ENCODE peak calls at places on chromosomes 13 and 19, in six cellular contexts. One of them, this sample, is unnamed.
A peak's percentile ranks its signal among the peaks of the same experiment; 100 is the strongest.

GRCh38 chr13:44969858-44970484 is 19.3 kb downstream of the NUFIP1 start:
- DNase-seq in thoracic aorta: no peak
- DNase-seq in colonic mucosa: no peak
- DNase-seq in cardiac muscle cell: peak; percentile 82
- DNase-seq in uterus: no peak
- DNase-seq in brain microvascular endothelial cell: peak; percentile 52
- DNase-seq in this sample: peak; percentile 34

GRCh38 chr19:29529646-29530548 is 4.1 kb downstream of the VSTM2B start:
- DNase-seq in cardiac muscle cell: no peak
- DNase-seq in thoracic aorta: no peak
- DNase-seq in colonic mucosa: no peak
- DNase-seq in brain microvascular endothelial cell: no peak
- DNase-seq in uterus: no peak
- DNase-seq in this sample: no peak

GRCh38 chr19:31118926-31119325 is 230.3 kb downstream of the TSHZ3 start:
- DNase-seq in thoracic aorta: no peak
- DNase-seq in cardiac muscle cell: no peak
- DNase-seq in uterus: no peak
- DNase-seq in brain microvascular endothelial cell: no peak
- DNase-seq in colonic mucosa: no peak
- DNase-seq in this sample: no peak

GRCh38 chr13:105165449-105166125 is 1369.9 kb downstream of the EFNB2 start:
- DNase-seq in thoracic aorta: no peak
- DNase-seq in colonic mucosa: peak; percentile 19
- DNase-seq in uterus: no peak
- DNase-seq in cardiac muscle cell: no peak
- DNase-seq in brain microvascular endothelial cell: no peak
- DNase-seq in this sample: no peak

GRCh38 chr19:34994643-34995471 is 5.3 kb upstream of the GRAMD1A start:
- DNase-seq in brain microvascular endothelial cell: no peak
- DNase-seq in cardiac muscle cell: no peak
- DNase-seq in colonic mucosa: peak; percentile 86
- DNase-seq in thoracic aorta: no peak
- DNase-seq in uterus: no peak
- DNase-seq in this sample: no peak

GRCh38 chr13:48037346-48038173 is at the start of gene NUDT15:
- DNase-seq in colonic mucosa: peak; percentile 94
- DNase-seq in uterus: peak; percentile 91
- DNase-seq in thoracic aorta: peak; percentile 64
- DNase-seq in brain microvascular endothelial cell: peak; percentile 90
- DNase-seq in cardiac muscle cell: peak; percentile 98
- DNase-seq in this sample: peak; percentile 93

GRCh38 chr13:73542446-73542845 is 483.6 kb downstream of the KLF5 start:
- DNase-seq in colonic mucosa: no peak
- DNase-seq in thoracic aorta: no peak
- DNase-seq in cardiac muscle cell: no peak
- DNase-seq in uterus: no peak
- DNase-seq in brain microvascular endothelial cell: no peak
- DNase-seq in this sample: no peak

GRCh38 chr19:13093407-13094284 is 9.0 kb downstream of the LYL1 start:
- DNase-seq in colonic mucosa: peak; percentile 86
- DNase-seq in thoracic aorta: no peak
- DNase-seq in uterus: peak; percentile 85
- DNase-seq in cardiac muscle cell: peak; percentile 90
- DNase-seq in brain microvascular endothelial cell: peak; percentile 68
- DNase-seq in this sample: peak; percentile 60

GRCh38 chr19:18871543-18871942 is 24.4 kb downstream of the CERS1 start:
- DNase-seq in cardiac muscle cell: no peak
- DNase-seq in uterus: no peak
- DNase-seq in thoracic aorta: no peak
- DNase-seq in colonic mucosa: no peak
- DNase-seq in brain microvascular endothelial cell: no peak
- DNase-seq in this sample: no peak

GRCh38 chr19:6580313-6580712 is 10.6 kb downstream of the CD70 start:
- DNase-seq in cardiac muscle cell: peak; percentile 27
- DNase-seq in brain microvascular endothelial cell: no peak
- DNase-seq in uterus: no peak
- DNase-seq in thoracic aorta: no peak
- DNase-seq in colonic mucosa: no peak
- DNase-seq in this sample: no peak

GRCh38 chr19:49081273-49081672 is 4.0 kb upstream of the SNRNP70 start:
- DNase-seq in thoracic aorta: no peak
- DNase-seq in brain microvascular endothelial cell: no peak
- DNase-seq in cardiac muscle cell: no peak
- DNase-seq in uterus: no peak
- DNase-seq in colonic mucosa: no peak
- DNase-seq in this sample: no peak

GRCh38 chr13:60134376-60134775 is 29.4 kb downstream of the DIAPH3 start:
- DNase-seq in colonic mucosa: no peak
- DNase-seq in cardiac muscle cell: peak; percentile 38
- DNase-seq in brain microvascular endothelial cell: no peak
- DNase-seq in uterus: no peak
- DNase-seq in thoracic aorta: no peak
- DNase-seq in this sample: no peak

GRCh38 chr19:5075603-5076002 is 106.7 kb downstream of the KDM4B start:
- DNase-seq in thoracic aorta: no peak
- DNase-seq in cardiac muscle cell: no peak
- DNase-seq in brain microvascular endothelial cell: no peak
- DNase-seq in uterus: no peak
- DNase-seq in colonic mucosa: no peak
- DNase-seq in this sample: no peak

GRCh38 chr19:58361900-58362271 is 665 bp downstream of the ZNF497 start:
- DNase-seq in colonic mucosa: no peak
- DNase-seq in uterus: peak; percentile 53
- DNase-seq in thoracic aorta: no peak
- DNase-seq in cardiac muscle cell: peak; percentile 72
- DNase-seq in brain microvascular endothelial cell: no peak
- DNase-seq in this sample: no peak

GRCh38 chr13:25920931-25921330 is 130.9 kb downstream of the SHISA2 start:
- DNase-seq in thoracic aorta: no peak
- DNase-seq in cardiac muscle cell: no peak
- DNase-seq in colonic mucosa: no peak
- DNase-seq in brain microvascular endothelial cell: peak; percentile 19
- DNase-seq in uterus: no peak
- DNase-seq in this sample: no peak

GRCh38 chr13:21683034-21683733 is 12.3 kb downstream of the FGF9 start:
- DNase-seq in colonic mucosa: no peak
- DNase-seq in cardiac muscle cell: no peak
- DNase-seq in brain microvascular endothelial cell: peak; percentile 29
- DNase-seq in uterus: no peak
- DNase-seq in thoracic aorta: no peak
- DNase-seq in this sample: peak; percentile 39

GRCh38 chr19:14954071-14954655 is 12.9 kb downstream of the OR7C2 start:
- DNase-seq in brain microvascular endothelial cell: no peak
- DNase-seq in thoracic aorta: no peak
- DNase-seq in cardiac muscle cell: no peak
- DNase-seq in uterus: no peak
- DNase-seq in colonic mucosa: no peak
- DNase-seq in this sample: no peak

GRCh38 chr19:13215572-13216380 is 65.6 kb downstream of the IER2 start:
- DNase-seq in cardiac muscle cell: peak; percentile 46
- DNase-seq in colonic mucosa: no peak
- DNase-seq in uterus: no peak
- DNase-seq in brain microvascular endothelial cell: no peak
- DNase-seq in thoracic aorta: no peak
- DNase-seq in this sample: no peak

GRCh38 chr13:49326222-49326917 is 78.6 kb downstream of the CDADC1 start:
- DNase-seq in colonic mucosa: no peak
- DNase-seq in thoracic aorta: no peak
- DNase-seq in cardiac muscle cell: no peak
- DNase-seq in brain microvascular endothelial cell: no peak
- DNase-seq in uterus: no peak
- DNase-seq in this sample: no peak

GRCh38 chr13:23743717-23744116 is 145.5 kb downstream of the MIPEP start:
- DNase-seq in uterus: no peak
- DNase-seq in cardiac muscle cell: no peak
- DNase-seq in colonic mucosa: no peak
- DNase-seq in thoracic aorta: no peak
- DNase-seq in brain microvascular endothelial cell: no peak
- DNase-seq in this sample: no peak

DNA sequence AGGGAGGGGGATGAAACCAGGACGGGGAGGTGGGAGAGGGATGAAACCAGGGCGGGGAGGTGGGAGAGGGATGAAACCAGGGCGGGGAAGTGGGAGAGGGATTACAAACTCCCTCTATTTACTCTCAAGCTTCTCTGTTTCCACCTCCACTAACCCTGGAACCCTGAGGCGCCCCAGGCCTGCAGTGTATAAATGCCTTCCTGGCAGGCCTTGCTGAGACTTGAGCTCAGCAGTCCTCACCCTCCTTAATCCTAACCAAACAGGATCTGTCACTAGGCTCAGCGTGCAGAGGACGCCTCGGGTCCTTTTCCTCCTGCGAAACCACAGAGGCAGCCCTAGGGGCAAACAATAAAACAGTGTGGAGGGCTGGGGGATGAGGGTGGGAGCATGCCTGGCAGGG is 32.1 kb upstream of the OR1M1 start:
- DNase-seq in colonic mucosa: no peak
- DNase-seq in uterus: no peak
- DNase-seq in thoracic aorta: no peak
- DNase-seq in cardiac muscle cell: no peak
- DNase-seq in brain microvascular endothelial cell: no peak
- DNase-seq in this sample: no peak
- TF ChIP-seq CTCF in colonic mucosa: no peak
- TF ChIP-seq CTCF in uterus: no peak
- TF ChIP-seq CTCF in thoracic aorta: no peak
- TF ChIP-seq CTCF in cardiac muscle cell: no peak
- TF ChIP-seq CTCF in brain microvascular endothelial cell: no peak
- TF ChIP-seq CTCF in this sample: no peak

GRCh38 chr19:55283548-55284393 is at the start of gene BRSK1:
- DNase-seq in brain microvascular endothelial cell: peak; percentile 40
- DNase-seq in thoracic aorta: no peak
- DNase-seq in colonic mucosa: no peak
- DNase-seq in cardiac muscle cell: peak; percentile 70
- DNase-seq in uterus: peak; percentile 64
- DNase-seq in this sample: no peak
- H3K4me3 ChIP-seq in brain microvascular endothelial cell: peak within 1 kb of the TSS; percentile 45
- H3K4me3 ChIP-seq in thoracic aorta: peak within 1 kb of the TSS; percentile 80
- H3K4me3 ChIP-seq in colonic mucosa: peak within 1 kb of the TSS; percentile 13
- H3K4me3 ChIP-seq in cardiac muscle cell: peak within 1 kb of the TSS; percentile 98
- H3K4me3 ChIP-seq in uterus: peak within 1 kb of the TSS; percentile 61
- H3K4me3 ChIP-seq in this sample: peak within 1 kb of the TSS; percentile 61

DNA sequence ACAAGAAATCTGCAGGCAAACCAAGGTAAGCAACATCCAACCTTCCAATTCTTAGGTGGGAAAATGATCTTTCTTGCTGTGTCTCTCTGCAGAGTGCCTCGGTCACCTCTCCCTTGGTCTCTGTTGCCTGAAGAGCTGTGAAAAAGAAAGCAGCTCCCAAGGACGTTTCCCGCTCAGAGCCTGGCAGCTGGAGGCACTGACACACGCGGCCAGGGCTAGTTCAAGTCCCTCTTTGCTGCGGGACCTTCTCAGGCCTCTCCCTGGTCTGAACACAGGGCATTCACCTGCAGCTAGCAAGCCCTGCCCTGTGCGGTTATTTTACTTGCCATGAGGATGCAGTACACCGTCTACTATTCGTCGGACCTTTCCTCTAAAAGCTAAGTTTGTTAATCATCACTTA is 3.8 kb downstream of the MED26 start:
- DNase-seq in brain microvascular endothelial cell: no peak
- DNase-seq in thoracic aorta: no peak
- DNase-seq in colonic mucosa: no peak
- DNase-seq in uterus: no peak
- DNase-seq in cardiac muscle cell: no peak
- DNase-seq in this sample: no peak
- H3K27ac ChIP-seq in brain microvascular endothelial cell: no peak overlapping the region
- H3K27ac ChIP-seq in thoracic aorta: no peak overlapping the region
- H3K27ac ChIP-seq in colonic mucosa: no peak overlapping the region
- H3K27ac ChIP-seq in uterus: no peak overlapping the region
- H3K27ac ChIP-seq in cardiac muscle cell: no peak overlapping the region
- H3K27ac ChIP-seq in this sample: no peak overlapping the region

GRCh38 chr13:19088416-19088815 is 93.2 kb downstream of the TUBA3C start:
- DNase-seq in cardiac muscle cell: no peak
- DNase-seq in colonic mucosa: no peak
- DNase-seq in brain microvascular endothelial cell: no peak
- DNase-seq in thoracic aorta: no peak
- DNase-seq in uterus: no peak
- DNase-seq in this sample: no peak

GRCh38 chr13:19085876-19086275 is 95.7 kb downstream of the TUBA3C start:
- DNase-seq in cardiac muscle cell: no peak
- DNase-seq in colonic mucosa: no peak
- DNase-seq in brain microvascular endothelial cell: no peak
- DNase-seq in uterus: no peak
- DNase-seq in thoracic aorta: no peak
- DNase-seq in this sample: no peak

GRCh38 chr13:19090495-19090894 is 91.1 kb downstream of the TUBA3C start:
- DNase-seq in colonic mucosa: no peak
- DNase-seq in cardiac muscle cell: no peak
- DNase-seq in brain microvascular endothelial cell: no peak
- DNase-seq in uterus: no peak
- DNase-seq in thoracic aorta: no peak
- DNase-seq in this sample: no peak

GRCh38 chr13:19085258-19085657 is 96.4 kb downstream of the TUBA3C start:
- DNase-seq in uterus: no peak
- DNase-seq in cardiac muscle cell: no peak
- DNase-seq in thoracic aorta: no peak
- DNase-seq in colonic mucosa: no peak
- DNase-seq in brain microvascular endothelial cell: no peak
- DNase-seq in this sample: no peak

GRCh38 chr13:19089315-19089714 is 92.3 kb downstream of the TUBA3C start:
- DNase-seq in brain microvascular endothelial cell: no peak
- DNase-seq in colonic mucosa: no peak
- DNase-seq in uterus: no peak
- DNase-seq in cardiac muscle cell: no peak
- DNase-seq in thoracic aorta: no peak
- DNase-seq in this sample: no peak
- TF ChIP-seq CTCF in brain microvascular endothelial cell: no peak
- TF ChIP-seq CTCF in colonic mucosa: no peak
- TF ChIP-seq CTCF in uterus: no peak
- TF ChIP-seq CTCF in cardiac muscle cell: no peak
- TF ChIP-seq CTCF in thoracic aorta: no peak
- TF ChIP-seq CTCF in this sample: no peak

GRCh38 chr19:38900816-38901215 is 1.0 kb downstream of the NFKBIB start:
- DNase-seq in thoracic aorta: no peak
- DNase-seq in uterus: no peak
- DNase-seq in colonic mucosa: no peak
- DNase-seq in brain microvascular endothelial cell: no peak
- DNase-seq in cardiac muscle cell: peak; percentile 29
- DNase-seq in this sample: no peak
- H3K4me3 ChIP-seq in thoracic aorta: peak overlapping the region; percentile 75
- H3K4me3 ChIP-seq in uterus: no peak overlapping the region
- H3K4me3 ChIP-seq in colonic mucosa: no peak overlapping the region
- H3K4me3 ChIP-seq in brain microvascular endothelial cell: peak overlapping the region; percentile 92
- H3K4me3 ChIP-seq in cardiac muscle cell: peak overlapping the region; percentile 62
- H3K4me3 ChIP-seq in this sample: peak overlapping the region; percentile 84

This sample was measured in AG04450.